ENCODE peak calls at places on chromosomes 5 and 9, in six cellular contexts. One of them, this sample, is unnamed.

GRCh38 chr5:78633710-78634109 is 14.9 kb downstream of the LHFPL2 start:
- DNase-seq in amygdala: no peak
- DNase-seq in NCI-H345: no peak
- DNase-seq in stimulated activated CD4-positive, alpha-beta T cell treated with anti-CD3 and anti-CD28 coated beads, Interleukin-2, amount 100 ng/mL, for 24 hours: no peak
- DNase-seq in activated CD8-positive, alpha-beta T cell treated with anti-CD3 and anti-CD28 coated beads for 36 hours: no peak
- DNase-seq in mesendoderm: no peak
- DNase-seq in this sample: peak

GRCh38 chr9:129894106-129894823 is 59.0 kb downstream of the USP20 start:
- DNase-seq in amygdala: no peak
- DNase-seq in NCI-H345: no peak
- DNase-seq in stimulated activated CD4-positive, alpha-beta T cell treated with anti-CD3 and anti-CD28 coated beads, Interleukin-2, amount 100 ng/mL, for 24 hours: peak
- DNase-seq in activated CD8-positive, alpha-beta T cell treated with anti-CD3 and anti-CD28 coated beads for 36 hours: peak
- DNase-seq in mesendoderm: no peak
- DNase-seq in this sample: no peak

GRCh38 chr9:75448281-75448680 is 360.0 kb downstream of the OSTF1 start:
- DNase-seq in amygdala: no peak
- DNase-seq in NCI-H345: no peak
- DNase-seq in stimulated activated CD4-positive, alpha-beta T cell treated with anti-CD3 and anti-CD28 coated beads, Interleukin-2, amount 100 ng/mL, for 24 hours: no peak
- DNase-seq in activated CD8-positive, alpha-beta T cell treated with anti-CD3 and anti-CD28 coated beads for 36 hours: no peak
- DNase-seq in mesendoderm: peak
- DNase-seq in this sample: peak

GRCh38 chr9:90899287-90899686 is 97.7 kb downstream of the SYK start:
- DNase-seq in amygdala: no peak
- DNase-seq in NCI-H345: no peak
- DNase-seq in stimulated activated CD4-positive, alpha-beta T cell treated with anti-CD3 and anti-CD28 coated beads, Interleukin-2, amount 100 ng/mL, for 24 hours: no peak
- DNase-seq in activated CD8-positive, alpha-beta T cell treated with anti-CD3 and anti-CD28 coated beads for 36 hours: no peak
- DNase-seq in mesendoderm: no peak
- DNase-seq in this sample: no peak

GRCh38 chr9:33109097-33109496 is 32.6 kb upstream of the SMU1 start:
- DNase-seq in amygdala: no peak
- DNase-seq in NCI-H345: no peak
- DNase-seq in stimulated activated CD4-positive, alpha-beta T cell treated with anti-CD3 and anti-CD28 coated beads, Interleukin-2, amount 100 ng/mL, for 24 hours: no peak
- DNase-seq in activated CD8-positive, alpha-beta T cell treated with anti-CD3 and anti-CD28 coated beads for 36 hours: no peak
- DNase-seq in mesendoderm: no peak
- DNase-seq in this sample: no peak

GRCh38 chr5:135578685-135579341 is at the start of gene CXCL14:
- DNase-seq in amygdala: no peak
- DNase-seq in NCI-H345: peak
- DNase-seq in stimulated activated CD4-positive, alpha-beta T cell treated with anti-CD3 and anti-CD28 coated beads, Interleukin-2, amount 100 ng/mL, for 24 hours: peak
- DNase-seq in activated CD8-positive, alpha-beta T cell treated with anti-CD3 and anti-CD28 coated beads for 36 hours: peak
- DNase-seq in mesendoderm: peak
- DNase-seq in this sample: peak

GRCh38 chr9:77582572-77583365 is 65.4 kb downstream of the GNA14 start:
- DNase-seq in amygdala: no peak
- DNase-seq in NCI-H345: no peak
- DNase-seq in stimulated activated CD4-positive, alpha-beta T cell treated with anti-CD3 and anti-CD28 coated beads, Interleukin-2, amount 100 ng/mL, for 24 hours: no peak
- DNase-seq in activated CD8-positive, alpha-beta T cell treated with anti-CD3 and anti-CD28 coated beads for 36 hours: no peak
- DNase-seq in mesendoderm: peak
- DNase-seq in this sample: no peak

GRCh38 chr5:61301820-61302563 is 30.1 kb upstream of the ZSWIM6 start:
- DNase-seq in amygdala: peak
- DNase-seq in NCI-H345: no peak
- DNase-seq in stimulated activated CD4-positive, alpha-beta T cell treated with anti-CD3 and anti-CD28 coated beads, Interleukin-2, amount 100 ng/mL, for 24 hours: no peak
- DNase-seq in activated CD8-positive, alpha-beta T cell treated with anti-CD3 and anti-CD28 coated beads for 36 hours: no peak
- DNase-seq in mesendoderm: peak
- DNase-seq in this sample: peak

GRCh38 chr5:170348069-170348702 is 41.0 kb downstream of the KCNMB1 start:
- DNase-seq in amygdala: no peak
- DNase-seq in NCI-H345: no peak
- DNase-seq in stimulated activated CD4-positive, alpha-beta T cell treated with anti-CD3 and anti-CD28 coated beads, Interleukin-2, amount 100 ng/mL, for 24 hours: no peak
- DNase-seq in activated CD8-positive, alpha-beta T cell treated with anti-CD3 and anti-CD28 coated beads for 36 hours: no peak
- DNase-seq in mesendoderm: no peak
- DNase-seq in this sample: no peak

GRCh38 chr5:118224546-118224945 is 763.8 kb downstream of the DTWD2 start:
- DNase-seq in amygdala: no peak
- DNase-seq in NCI-H345: no peak
- DNase-seq in stimulated activated CD4-positive, alpha-beta T cell treated with anti-CD3 and anti-CD28 coated beads, Interleukin-2, amount 100 ng/mL, for 24 hours: no peak
- DNase-seq in activated CD8-positive, alpha-beta T cell treated with anti-CD3 and anti-CD28 coated beads for 36 hours: no peak
- DNase-seq in mesendoderm: no peak
- DNase-seq in this sample: peak

GRCh38 chr9:113963017-113963620 is 87.0 kb downstream of the ZNF618 start:
- DNase-seq in amygdala: no peak
- DNase-seq in NCI-H345: peak
- DNase-seq in stimulated activated CD4-positive, alpha-beta T cell treated with anti-CD3 and anti-CD28 coated beads, Interleukin-2, amount 100 ng/mL, for 24 hours: peak
- DNase-seq in activated CD8-positive, alpha-beta T cell treated with anti-CD3 and anti-CD28 coated beads for 36 hours: peak
- DNase-seq in mesendoderm: peak
- DNase-seq in this sample: peak

GRCh38 chr5:110909415-110909814 is 162.1 kb upstream of the TSLP start:
- DNase-seq in amygdala: no peak
- DNase-seq in NCI-H345: no peak
- DNase-seq in stimulated activated CD4-positive, alpha-beta T cell treated with anti-CD3 and anti-CD28 coated beads, Interleukin-2, amount 100 ng/mL, for 24 hours: no peak
- DNase-seq in activated CD8-positive, alpha-beta T cell treated with anti-CD3 and anti-CD28 coated beads for 36 hours: peak
- DNase-seq in mesendoderm: no peak
- DNase-seq in this sample: no peak

GRCh38 chr5:95799181-95799835 is 23.2 kb downstream of the GLRX start:
- DNase-seq in amygdala: no peak
- DNase-seq in NCI-H345: no peak
- DNase-seq in stimulated activated CD4-positive, alpha-beta T cell treated with anti-CD3 and anti-CD28 coated beads, Interleukin-2, amount 100 ng/mL, for 24 hours: no peak
- DNase-seq in activated CD8-positive, alpha-beta T cell treated with anti-CD3 and anti-CD28 coated beads for 36 hours: no peak
- DNase-seq in mesendoderm: no peak
- DNase-seq in this sample: peak

GRCh38 chr5:133944263-133945230 is 23.9 kb downstream of the C5orf15 start:
- DNase-seq in amygdala: no peak
- DNase-seq in NCI-H345: peak
- DNase-seq in stimulated activated CD4-positive, alpha-beta T cell treated with anti-CD3 and anti-CD28 coated beads, Interleukin-2, amount 100 ng/mL, for 24 hours: peak
- DNase-seq in activated CD8-positive, alpha-beta T cell treated with anti-CD3 and anti-CD28 coated beads for 36 hours: peak
- DNase-seq in mesendoderm: peak
- DNase-seq in this sample: peak

GRCh38 chr5:172113036-172113435 is 75.0 kb downstream of the STK10 start:
- DNase-seq in amygdala: no peak
- DNase-seq in NCI-H345: no peak
- DNase-seq in stimulated activated CD4-positive, alpha-beta T cell treated with anti-CD3 and anti-CD28 coated beads, Interleukin-2, amount 100 ng/mL, for 24 hours: peak
- DNase-seq in activated CD8-positive, alpha-beta T cell treated with anti-CD3 and anti-CD28 coated beads for 36 hours: peak
- DNase-seq in mesendoderm: no peak
- DNase-seq in this sample: no peak

GRCh38 chr9:135506327-135507103 is 6.0 kb downstream of the MRPS2 start:
- DNase-seq in amygdala: no peak
- DNase-seq in NCI-H345: no peak
- DNase-seq in stimulated activated CD4-positive, alpha-beta T cell treated with anti-CD3 and anti-CD28 coated beads, Interleukin-2, amount 100 ng/mL, for 24 hours: no peak
- DNase-seq in activated CD8-positive, alpha-beta T cell treated with anti-CD3 and anti-CD28 coated beads for 36 hours: no peak
- DNase-seq in mesendoderm: peak
- DNase-seq in this sample: no peak

GRCh38 chr5:91556-92263 is at the start of gene PLEKHG4B:
- DNase-seq in amygdala: no peak
- DNase-seq in NCI-H345: peak
- DNase-seq in stimulated activated CD4-positive, alpha-beta T cell treated with anti-CD3 and anti-CD28 coated beads, Interleukin-2, amount 100 ng/mL, for 24 hours: peak
- DNase-seq in activated CD8-positive, alpha-beta T cell treated with anti-CD3 and anti-CD28 coated beads for 36 hours: peak
- DNase-seq in mesendoderm: peak
- DNase-seq in this sample: no peak

GRCh38 chr9:93123561-93124283 is 10.3 kb downstream of the NINJ1 start:
- DNase-seq in amygdala: no peak
- DNase-seq in NCI-H345: no peak
- DNase-seq in stimulated activated CD4-positive, alpha-beta T cell treated with anti-CD3 and anti-CD28 coated beads, Interleukin-2, amount 100 ng/mL, for 24 hours: no peak
- DNase-seq in activated CD8-positive, alpha-beta T cell treated with anti-CD3 and anti-CD28 coated beads for 36 hours: peak
- DNase-seq in mesendoderm: no peak
- DNase-seq in this sample: no peak

GRCh38 chr5:140037012-140037411 is 6.1 kb downstream of the NRG2 start:
- DNase-seq in amygdala: no peak
- DNase-seq in NCI-H345: no peak
- DNase-seq in stimulated activated CD4-positive, alpha-beta T cell treated with anti-CD3 and anti-CD28 coated beads, Interleukin-2, amount 100 ng/mL, for 24 hours: no peak
- DNase-seq in activated CD8-positive, alpha-beta T cell treated with anti-CD3 and anti-CD28 coated beads for 36 hours: no peak
- DNase-seq in mesendoderm: no peak
- DNase-seq in this sample: no peak

GRCh38 chr5:169160405-169160901 is 140.5 kb downstream of the SLIT3 start:
- DNase-seq in amygdala: no peak
- DNase-seq in NCI-H345: no peak
- DNase-seq in stimulated activated CD4-positive, alpha-beta T cell treated with anti-CD3 and anti-CD28 coated beads, Interleukin-2, amount 100 ng/mL, for 24 hours: no peak
- DNase-seq in activated CD8-positive, alpha-beta T cell treated with anti-CD3 and anti-CD28 coated beads for 36 hours: no peak
- DNase-seq in mesendoderm: no peak
- DNase-seq in this sample: peak

GRCh38 chr9:121439711-121440110 is 59.9 kb downstream of the GGTA1 start:
- DNase-seq in amygdala: no peak
- DNase-seq in NCI-H345: no peak
- DNase-seq in stimulated activated CD4-positive, alpha-beta T cell treated with anti-CD3 and anti-CD28 coated beads, Interleukin-2, amount 100 ng/mL, for 24 hours: no peak
- DNase-seq in activated CD8-positive, alpha-beta T cell treated with anti-CD3 and anti-CD28 coated beads for 36 hours: no peak
- DNase-seq in mesendoderm: no peak
- DNase-seq in this sample: peak

GRCh38 chr5:34529581-34530331 is 126.4 kb upstream of the RAI14 start:
- DNase-seq in amygdala: no peak
- DNase-seq in NCI-H345: no peak
- DNase-seq in stimulated activated CD4-positive, alpha-beta T cell treated with anti-CD3 and anti-CD28 coated beads, Interleukin-2, amount 100 ng/mL, for 24 hours: no peak
- DNase-seq in activated CD8-positive, alpha-beta T cell treated with anti-CD3 and anti-CD28 coated beads for 36 hours: no peak
- DNase-seq in mesendoderm: no peak
- DNase-seq in this sample: no peak

GRCh38 chr5:5165541-5166002 is 25.4 kb downstream of the ADAMTS16 start:
- DNase-seq in amygdala: no peak
- DNase-seq in NCI-H345: no peak
- DNase-seq in stimulated activated CD4-positive, alpha-beta T cell treated with anti-CD3 and anti-CD28 coated beads, Interleukin-2, amount 100 ng/mL, for 24 hours: no peak
- DNase-seq in activated CD8-positive, alpha-beta T cell treated with anti-CD3 and anti-CD28 coated beads for 36 hours: no peak
- DNase-seq in mesendoderm: peak
- DNase-seq in this sample: peak

GRCh38 chr5:132313378-132313777 is 19.2 kb downstream of the SLC22A4 start:
- DNase-seq in amygdala: no peak
- DNase-seq in NCI-H345: no peak
- DNase-seq in stimulated activated CD4-positive, alpha-beta T cell treated with anti-CD3 and anti-CD28 coated beads, Interleukin-2, amount 100 ng/mL, for 24 hours: no peak
- DNase-seq in activated CD8-positive, alpha-beta T cell treated with anti-CD3 and anti-CD28 coated beads for 36 hours: no peak
- DNase-seq in mesendoderm: no peak
- DNase-seq in this sample: no peak

GRCh38 chr9:36798350-36799065 is 225.8 kb downstream of the MELK start:
- DNase-seq in amygdala: no peak
- DNase-seq in NCI-H345: no peak
- DNase-seq in stimulated activated CD4-positive, alpha-beta T cell treated with anti-CD3 and anti-CD28 coated beads, Interleukin-2, amount 100 ng/mL, for 24 hours: no peak
- DNase-seq in activated CD8-positive, alpha-beta T cell treated with anti-CD3 and anti-CD28 coated beads for 36 hours: no peak
- DNase-seq in mesendoderm: peak
- DNase-seq in this sample: no peak

GRCh38 chr5:171421331-171422262 is 2.1 kb downstream of the FGF18 start:
- DNase-seq in amygdala: no peak
- DNase-seq in NCI-H345: no peak
- DNase-seq in stimulated activated CD4-positive, alpha-beta T cell treated with anti-CD3 and anti-CD28 coated beads, Interleukin-2, amount 100 ng/mL, for 24 hours: no peak
- DNase-seq in activated CD8-positive, alpha-beta T cell treated with anti-CD3 and anti-CD28 coated beads for 36 hours: no peak
- DNase-seq in mesendoderm: no peak
- DNase-seq in this sample: no peak

GRCh38 chr5:38151878-38152277 is 106.5 kb upstream of the EGFLAM start:
- DNase-seq in amygdala: no peak
- DNase-seq in NCI-H345: no peak
- DNase-seq in stimulated activated CD4-positive, alpha-beta T cell treated with anti-CD3 and anti-CD28 coated beads, Interleukin-2, amount 100 ng/mL, for 24 hours: no peak
- DNase-seq in activated CD8-positive, alpha-beta T cell treated with anti-CD3 and anti-CD28 coated beads for 36 hours: no peak
- DNase-seq in mesendoderm: no peak
- DNase-seq in this sample: no peak

GRCh38 chr9:14487547-14488185 is 173.7 kb upstream of the NFIB start:
- DNase-seq in amygdala: no peak
- DNase-seq in NCI-H345: no peak
- DNase-seq in stimulated activated CD4-positive, alpha-beta T cell treated with anti-CD3 and anti-CD28 coated beads, Interleukin-2, amount 100 ng/mL, for 24 hours: no peak
- DNase-seq in activated CD8-positive, alpha-beta T cell treated with anti-CD3 and anti-CD28 coated beads for 36 hours: no peak
- DNase-seq in mesendoderm: no peak
- DNase-seq in this sample: no peak

GRCh38 chr9:70902705-70903131 is 218.7 kb downstream of the TRPM3 start:
- DNase-seq in amygdala: no peak
- DNase-seq in NCI-H345: no peak
- DNase-seq in stimulated activated CD4-positive, alpha-beta T cell treated with anti-CD3 and anti-CD28 coated beads, Interleukin-2, amount 100 ng/mL, for 24 hours: no peak
- DNase-seq in activated CD8-positive, alpha-beta T cell treated with anti-CD3 and anti-CD28 coated beads for 36 hours: no peak
- DNase-seq in mesendoderm: peak
- DNase-seq in this sample: peak

GRCh38 chr5:91077623-91078022 is 305.5 kb downstream of the ARRDC3 start:
- DNase-seq in amygdala: no peak
- DNase-seq in NCI-H345: no peak
- DNase-seq in stimulated activated CD4-positive, alpha-beta T cell treated with anti-CD3 and anti-CD28 coated beads, Interleukin-2, amount 100 ng/mL, for 24 hours: no peak
- DNase-seq in activated CD8-positive, alpha-beta T cell treated with anti-CD3 and anti-CD28 coated beads for 36 hours: no peak
- DNase-seq in mesendoderm: no peak
- DNase-seq in this sample: peak

GRCh38 chr9:127923771-127924170 is 6.8 kb downstream of the PIP5KL1 start:
- DNase-seq in amygdala: no peak
- DNase-seq in NCI-H345: no peak
- DNase-seq in stimulated activated CD4-positive, alpha-beta T cell treated with anti-CD3 and anti-CD28 coated beads, Interleukin-2, amount 100 ng/mL, for 24 hours: no peak
- DNase-seq in activated CD8-positive, alpha-beta T cell treated with anti-CD3 and anti-CD28 coated beads for 36 hours: no peak
- DNase-seq in mesendoderm: no peak
- DNase-seq in this sample: peak

GRCh38 chr9:134136117-134136996 is 475 bp downstream of the WDR5 start:
- DNase-seq in amygdala: no peak
- DNase-seq in NCI-H345: no peak
- DNase-seq in stimulated activated CD4-positive, alpha-beta T cell treated with anti-CD3 and anti-CD28 coated beads, Interleukin-2, amount 100 ng/mL, for 24 hours: peak
- DNase-seq in activated CD8-positive, alpha-beta T cell treated with anti-CD3 and anti-CD28 coated beads for 36 hours: peak
- DNase-seq in mesendoderm: peak
- DNase-seq in this sample: no peak

GRCh38 chr5:142913728-142914338 is 143.7 kb downstream of the ARHGAP26 start:
- DNase-seq in amygdala: no peak
- DNase-seq in NCI-H345: no peak
- DNase-seq in stimulated activated CD4-positive, alpha-beta T cell treated with anti-CD3 and anti-CD28 coated beads, Interleukin-2, amount 100 ng/mL, for 24 hours: no peak
- DNase-seq in activated CD8-positive, alpha-beta T cell treated with anti-CD3 and anti-CD28 coated beads for 36 hours: no peak
- DNase-seq in mesendoderm: peak
- DNase-seq in this sample: peak

GRCh38 chr9:130772185-130772584 is 62.9 kb upstream of the ABL1 start:
- DNase-seq in amygdala: no peak
- DNase-seq in NCI-H345: no peak
- DNase-seq in stimulated activated CD4-positive, alpha-beta T cell treated with anti-CD3 and anti-CD28 coated beads, Interleukin-2, amount 100 ng/mL, for 24 hours: no peak
- DNase-seq in activated CD8-positive, alpha-beta T cell treated with anti-CD3 and anti-CD28 coated beads for 36 hours: no peak
- DNase-seq in mesendoderm: no peak
- DNase-seq in this sample: no peak

GRCh38 chr5:64201986-64202385 is 36.3 kb downstream of the RNF180 start:
- DNase-seq in amygdala: no peak
- DNase-seq in NCI-H345: no peak
- DNase-seq in stimulated activated CD4-positive, alpha-beta T cell treated with anti-CD3 and anti-CD28 coated beads, Interleukin-2, amount 100 ng/mL, for 24 hours: no peak
- DNase-seq in activated CD8-positive, alpha-beta T cell treated with anti-CD3 and anti-CD28 coated beads for 36 hours: no peak
- DNase-seq in mesendoderm: no peak
- DNase-seq in this sample: no peak

GRCh38 chr9:27387722-27388121 is 90.8 kb upstream of the EQTN start:
- DNase-seq in amygdala: no peak
- DNase-seq in NCI-H345: no peak
- DNase-seq in stimulated activated CD4-positive, alpha-beta T cell treated with anti-CD3 and anti-CD28 coated beads, Interleukin-2, amount 100 ng/mL, for 24 hours: no peak
- DNase-seq in activated CD8-positive, alpha-beta T cell treated with anti-CD3 and anti-CD28 coated beads for 36 hours: no peak
- DNase-seq in mesendoderm: no peak
- DNase-seq in this sample: no peak

GRCh38 chr5:168311061-168311566 is 19.7 kb downstream of the WWC1 start:
- DNase-seq in amygdala: no peak
- DNase-seq in NCI-H345: peak
- DNase-seq in stimulated activated CD4-positive, alpha-beta T cell treated with anti-CD3 and anti-CD28 coated beads, Interleukin-2, amount 100 ng/mL, for 24 hours: no peak
- DNase-seq in activated CD8-positive, alpha-beta T cell treated with anti-CD3 and anti-CD28 coated beads for 36 hours: no peak
- DNase-seq in mesendoderm: peak
- DNase-seq in this sample: peak

GRCh38 chr9:112409758-112410157 is 29.9 kb downstream of the HSDL2 start:
- DNase-seq in amygdala: no peak
- DNase-seq in NCI-H345: no peak
- DNase-seq in stimulated activated CD4-positive, alpha-beta T cell treated with anti-CD3 and anti-CD28 coated beads, Interleukin-2, amount 100 ng/mL, for 24 hours: no peak
- DNase-seq in activated CD8-positive, alpha-beta T cell treated with anti-CD3 and anti-CD28 coated beads for 36 hours: no peak
- DNase-seq in mesendoderm: no peak
- DNase-seq in this sample: no peak

GRCh38 chr9:13580760-13581159 is 301.3 kb upstream of the MPDZ start:
- DNase-seq in amygdala: no peak
- DNase-seq in NCI-H345: no peak
- DNase-seq in stimulated activated CD4-positive, alpha-beta T cell treated with anti-CD3 and anti-CD28 coated beads, Interleukin-2, amount 100 ng/mL, for 24 hours: no peak
- DNase-seq in activated CD8-positive, alpha-beta T cell treated with anti-CD3 and anti-CD28 coated beads for 36 hours: no peak
- DNase-seq in mesendoderm: no peak
- DNase-seq in this sample: no peak